ENCODE peak calls at places on chromosomes 7 and 10, in seven cellular contexts. O is cardiac muscle cell, W is PC-3, V is pancreas, R is adipocyte, Y is heart left ventricle, P is Peyer's patch. K is an unnamed sample.

GRCh38 chr7:158819571-158820203 is 9.6 kb downstream of the ESYT2 start:
- DNase-seq in P (no peak), R (peak; percentile 62), V (no peak), Y (no peak), W (no peak), O (peak; percentile 71), K (no peak)

GRCh38 chr10:42646692-42647640 is 8.6 kb upstream of the ZNF33B start:
- DNase-seq in W (peak; percentile 76), R (no peak), V (no peak), P (no peak), O (no peak), Y (no peak), K (no peak)

GRCh38 chr10:73253226-73253557 is 748 bp upstream of the MRPS16 start:
- DNase-seq in P (no peak), Y (no peak), W (peak; percentile 54), V (no peak), R (no peak), O (no peak), K (no peak)

GRCh38 chr10:77532068-77532467 is 105.5 kb downstream of the KCNMA1 start:
- DNase-seq in Y (no peak), P (no peak), V (no peak), W (no peak), R (peak; percentile 84), O (peak; percentile 56), K (no peak)

GRCh38 chr7:43211276-43211675 is 98.8 kb downstream of the HECW1 start:
- DNase-seq in R (no peak), V (no peak), W (peak; percentile 14), O (no peak), P (no peak), Y (no peak), K (no peak)

GRCh38 chr10:101006593-101007098 is 7.0 kb downstream of the LZTS2 start:
- DNase-seq in O (no peak), P (no peak), R (no peak), W (no peak), Y (no peak), V (no peak), K (no peak)

GRCh38 chr7:157464971-157465481 is 128.2 kb downstream of the DNAJB6 start:
- DNase-seq in V (peak; percentile 50), Y (no peak), P (no peak), O (no peak), R (no peak), W (no peak), K (no peak)

GRCh38 chr7:96800824-96801223 is 91.2 kb upstream of the SEM1 start:
- DNase-seq in Y (no peak), R (no peak), O (no peak), W (peak; percentile 66), P (no peak), V (no peak), K (no peak)

GRCh38 chr7:17444673-17445072 is 146.2 kb downstream of the AHR start:
- DNase-seq in W (peak; percentile 70), P (no peak), Y (no peak), O (peak; percentile 72), R (peak; percentile 29), V (no peak), K (no peak)

GRCh38 chr7:108424013-108424412 is 32.2 kb downstream of the NRCAM start:
- DNase-seq in P (no peak), V (no peak), R (no peak), Y (no peak), W (no peak), O (no peak), K (no peak)

GRCh38 chr10:36163827-36164226 is 521.7 kb upstream of the FZD8 start:
- DNase-seq in Y (no peak), V (no peak), P (no peak), O (peak; percentile 47), W (no peak), R (no peak), K (peak; percentile 10)

GRCh38 chr10:22848509-22848908 is 79.3 kb upstream of the ARMC3 start:
- DNase-seq in R (no peak), W (no peak), P (no peak), V (no peak), O (no peak), Y (no peak), K (no peak)

DNA sequence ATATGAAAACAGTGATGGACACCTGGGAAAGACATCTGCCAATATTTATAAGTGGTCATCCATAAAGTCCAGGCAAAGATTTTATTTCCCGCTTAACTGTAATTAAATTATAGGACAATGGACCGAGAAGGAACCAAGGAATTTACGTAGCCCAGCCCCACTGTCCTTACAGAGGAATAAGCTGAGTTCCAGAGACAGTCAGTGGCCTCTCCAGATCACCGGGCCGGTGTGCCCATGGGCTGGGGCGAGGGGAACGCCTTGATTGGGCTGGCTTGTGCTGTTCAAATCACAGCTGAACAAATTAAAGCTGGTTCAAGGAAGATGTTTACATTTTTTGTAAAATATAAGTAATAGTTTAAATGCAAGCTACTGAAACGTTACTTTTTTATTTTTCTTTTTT is 40.7 kb downstream of the PFKP start:
- DNase-seq in R (no peak), W (no peak), P (no peak), Y (no peak), O (no peak), V (no peak), K (no peak)
- H3K4me3 ChIP-seq in R (no peak overlapping the region), W (no peak overlapping the region), P (no peak overlapping the region), Y (no peak overlapping the region), O (no peak overlapping the region), V (no peak overlapping the region), K (no peak overlapping the region)

GRCh38 chr10:30977385-30977784 is 54.3 kb downstream of the ZNF438 start:
- DNase-seq in O (no peak), W (no peak), R (no peak), P (no peak), Y (no peak), V (no peak), K (peak; percentile 39)

GRCh38 chr10:30970760-30971460 is 60.8 kb downstream of the ZNF438 start:
- DNase-seq in R (peak; percentile 81), V (no peak), Y (no peak), P (no peak), W (no peak), O (peak; percentile 65), K (peak; percentile 63)

GRCh38 chr10:30973737-30974136 is 57.9 kb downstream of the ZNF438 start:
- DNase-seq in W (no peak), P (no peak), R (peak; percentile 35), V (no peak), O (no peak), Y (no peak), K (no peak)

GRCh38 chr10:30974773-30975386 is 56.8 kb downstream of the ZNF438 start:
- DNase-seq in R (peak; percentile 21), W (no peak), O (peak; percentile 70), V (no peak), P (no peak), Y (no peak), K (no peak)

DNA sequence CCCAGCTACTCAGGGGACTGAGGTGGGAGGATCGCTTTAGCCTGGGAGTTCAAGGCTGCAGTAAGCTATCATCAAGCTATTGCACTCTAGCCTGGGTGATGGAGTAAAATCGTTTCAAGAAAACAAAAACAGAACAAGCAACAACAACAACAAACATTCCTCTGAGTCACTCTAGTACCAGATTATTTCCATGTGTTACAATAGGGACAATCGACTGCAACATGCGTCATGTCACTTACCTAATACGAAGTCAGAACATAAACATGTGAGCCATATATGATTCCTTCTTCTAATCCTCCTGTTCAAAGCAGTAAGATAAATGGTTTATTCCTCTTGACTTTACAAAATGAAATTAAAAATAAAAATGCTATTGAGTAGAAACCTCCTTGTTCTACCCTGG is 57.3 kb downstream of the ZNF438 start:
- DNase-seq in O (no peak), R (peak; percentile 21), V (no peak), Y (no peak), W (no peak), P (no peak), K (no peak)
- H3K4me1 ChIP-seq in O (no peaks in the 10 kb centered on the region), R (peaks cover 57% of the 10 kb centered on the region), V (no peaks in the 10 kb centered on the region), Y (peaks cover 30% of the 10 kb centered on the region), W (no peaks in the 10 kb centered on the region), P (no peaks in the 10 kb centered on the region), K (no peaks in the 10 kb centered on the region)

GRCh38 chr7:22858640-22859561 is 36.3 kb upstream of the TOMM7 start:
- DNase-seq in R (peak; percentile 91), P (no peak), V (no peak), O (peak; percentile 94), W (peak; percentile 85), Y (no peak), K (no peak)
- H3K4me3 ChIP-seq in R (peak overlapping the region; percentile 23), P (no peak overlapping the region), V (no peak overlapping the region), O (no peak overlapping the region), W (peak overlapping the region; percentile 30), Y (no peak overlapping the region), K (no peak overlapping the region)

DNA sequence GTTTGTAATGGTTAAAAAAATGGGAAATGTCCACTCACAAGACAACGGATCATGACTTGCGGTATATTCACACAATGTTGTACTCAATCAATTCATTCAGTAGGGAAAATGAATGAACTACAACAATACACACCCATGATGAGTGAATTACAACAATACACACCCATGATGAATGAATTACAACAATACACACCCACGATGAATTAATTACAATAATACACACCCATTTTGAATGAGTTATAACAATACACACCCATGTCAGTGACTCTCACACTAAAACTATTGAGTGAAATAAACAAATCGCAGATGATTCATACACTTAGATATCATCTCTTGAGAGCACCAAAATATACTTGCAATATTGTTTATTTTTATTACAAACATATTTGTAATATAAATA is 174.6 kb downstream of the FRMD4A start:
- DNase-seq in W (no peak), O (no peak), P (no peak), V (no peak), Y (no peak), R (no peak), K (no peak)
- H3K4me1 ChIP-seq in W (no peaks in the 10 kb centered on the region), O (no peaks in the 10 kb centered on the region), P (no peaks in the 10 kb centered on the region), V (no peaks in the 10 kb centered on the region), Y (no peaks in the 10 kb centered on the region), R (no peaks in the 10 kb centered on the region), K (no peaks in the 10 kb centered on the region)

GRCh38 chr10:111221682-111222470 is 145.0 kb downstream of the ADRA2A start:
- DNase-seq in Y (no peak), V (no peak), W (no peak), P (no peak), O (no peak), R (no peak), K (no peak)
- H3K4me3 ChIP-seq in Y (no peak overlapping the region), V (no peak overlapping the region), W (no peak overlapping the region), P (no peak overlapping the region), O (no peak overlapping the region), R (peak overlapping the region; percentile 23), K (no peak overlapping the region)

GRCh38 chr7:137959987-137960386 is 41.9 kb downstream of the CREB3L2 start:
- DNase-seq in O (no peak), V (no peak), R (no peak), W (no peak), Y (no peak), P (no peak), K (no peak)
- H3K4me1 ChIP-seq in O (peaks cover 24% of the 10 kb centered on the region), V (no peaks in the 10 kb centered on the region), R (peaks cover 31% of the 10 kb centered on the region), W (peaks cover 18% of the 10 kb centered on the region), Y (peaks cover 50% of the 10 kb centered on the region), P (no peaks in the 10 kb centered on the region), K (peaks cover 9% of the 10 kb centered on the region)

K was measured in right cardiac atrium.